ENCODE peak calls at places on chromosome 19, in eight cellular contexts. P is stimulated activated effector memory CD8-positive, alpha-beta T cell treated with anti-CD3 and anti-CD28 coated beads, Interleukin-12 subunit alpha, Interleukin-12 subunit beta, amount 100 ng/mL, for 72 hours; I is effector memory CD8-positive, alpha-beta T cell; K is right cardiac atrium; E is WTC11; Y is esophagus mucosa; A is upper lobe of right lung; T is CD4-positive, CD25-positive, alpha-beta regulatory T cell. Z is an unnamed sample.

GRCh38 chr19:5991244-5991838 is 13.4 kb upstream of the RANBP3 start:
- ATAC-seq in P (no peak), I (no peak), K (no peak), E (no peak), Y (no peak), A (no peak), T (no peak), Z (no peak)

GRCh38 chr19:58519087-58519354 is 589 bp downstream of the ZBTB45 start:
- ATAC-seq in P (peak; percentile 16), I (peak; percentile 17), K (peak; percentile 66), E (peak; percentile 41), Y (peak; percentile 46), A (peak; percentile 51), T (no peak), Z (peak; percentile 30)

GRCh38 chr19:57712222-57712621 is 3.2 kb upstream of the ZNF154 start:
- ATAC-seq in P (no peak), I (no peak), K (no peak), E (no peak), Y (no peak), A (no peak), T (no peak), Z (no peak)

GRCh38 chr19:58474997-58475713 is 997 bp upstream of the ZNF446 start:
- ATAC-seq in P (peak; percentile 29), I (peak; percentile 34), K (no peak), E (no peak), Y (no peak), A (no peak), T (no peak), Z (peak; percentile 27)

GRCh38 chr19:16726916-16727315 is 7.3 kb downstream of the NWD1 start:
- ATAC-seq in P (no peak), I (no peak), K (peak; percentile 19), E (no peak), Y (peak; percentile 37), A (no peak), T (no peak), Z (no peak)

GRCh38 chr19:8213827-8214672 is 4.9 kb downstream of the CERS4 start:
- ATAC-seq in P (no peak), I (no peak), K (no peak), E (no peak), Y (no peak), A (no peak), T (no peak), Z (no peak)

GRCh38 chr19:3397266-3398022 is 31.1 kb downstream of the NFIC start:
- ATAC-seq in P (peak; percentile 28), I (no peak), K (peak; percentile 56), E (peak; percentile 63), Y (peak; percentile 18), A (peak; percentile 79), T (no peak), Z (no peak)

GRCh38 chr19:32287811-32288227 is 57.6 kb upstream of the ZNF507 start:
- ATAC-seq in P (no peak), I (no peak), K (peak; percentile 94), E (peak; percentile 98), Y (peak; percentile 28), A (peak; percentile 72), T (no peak), Z (peak; percentile 21)

GRCh38 chr19:19366691-19367396 is 38.6 kb upstream of the GATAD2A start:
- ATAC-seq in P (peak; percentile 94), I (peak; percentile 75), K (peak; percentile 81), E (peak; percentile 97), Y (peak; percentile 81), A (peak; percentile 96), T (peak; percentile 72), Z (peak; percentile 89)

GRCh38 chr19:3034845-3035541 is 5.9 kb upstream of the TLE2 start:
- ATAC-seq in P (peak; percentile 2), I (peak; percentile 12), K (peak; percentile 2), E (peak; percentile 3), Y (peak; percentile 46), A (peak; percentile 3), T (no peak), Z (peak; percentile 53)

GRCh38 chr19:41064974-41065569 is 23.2 kb upstream of the CYP2A13 start:
- ATAC-seq in P (no peak), I (no peak), K (no peak), E (peak; percentile 98), Y (no peak), A (peak; percentile 34), T (no peak), Z (no peak)

GRCh38 chr19:16566161-16566560 is 6.1 kb downstream of the SLC35E1 start:
- ATAC-seq in P (peak; percentile 96), I (peak; percentile 100), K (no peak), E (no peak), Y (peak; percentile 24), A (no peak), T (peak; percentile 100), Z (peak; percentile 98)

GRCh38 chr19:1041835-1042685 is 2.2 kb downstream of the ABCA7 start:
- ATAC-seq in P (no peak), I (no peak), K (no peak), E (no peak), Y (peak; percentile 53), A (no peak), T (no peak), Z (no peak)

GRCh38 chr19:815775-816499 is 5.8 kb downstream of the PLPPR3 start:
- ATAC-seq in P (peak; percentile 4), I (peak; percentile 13), K (no peak), E (no peak), Y (no peak), A (no peak), T (no peak), Z (peak; percentile 11)

GRCh38 chr19:18233224-18233825 is 7.1 kb upstream of the PDE4C start:
- ATAC-seq in P (peak; percentile 68), I (peak; percentile 66), K (peak; percentile 24), E (peak; percentile 79), Y (peak; percentile 65), A (peak; percentile 82), T (no peak), Z (no peak)

GRCh38 chr19:38303517-38304351 is at the start of gene C19orf33:
- ATAC-seq in P (no peak), I (no peak), K (peak; percentile 56), E (peak; percentile 62), Y (peak; percentile 86), A (peak; percentile 88), T (no peak), Z (no peak)

GRCh38 chr19:5808120-5808816 is 3.4 kb downstream of the NRTN start:
- ATAC-seq in P (no peak), I (no peak), K (no peak), E (no peak), Y (no peak), A (no peak), T (no peak), Z (no peak)